ENCODE peak calls at places on chromosome 14, in ten cellular contexts. W is left ventricle myocardium inferior; J is GM12892; C is hepatocyte; R is GM12878; K is activated naive CD4-positive, alpha-beta T cell; A is activated CD8-positive, alpha-beta memory T cell treated with anti-CD3 and anti-CD28 coated beads for 48 hours; Q is activated CD4-positive, CD25-positive, alpha-beta regulatory T cell; F is amniotic stem cell; V is GM10248. Z is an unnamed sample.

GRCh38 chr14:94770815-94771190 is 890 bp upstream of the GSC start:
- DNase-seq in Q (no peak), A (no peak), F (no peak), R (no peak), K (no peak), J (no peak), V (no peak), C (no peak), W (no peak), Z (no peak)

GRCh38 chr14:33509927-33510535 is 440.8 kb downstream of the EGLN3 start:
- DNase-seq in W (no peak), R (no peak), V (no peak), C (no peak), Q (no peak), F (no peak), A (no peak), J (no peak), K (no peak), Z (no peak)

GRCh38 chr14:37411079-37411735 is 183.8 kb downstream of the FOXA1 start:
- DNase-seq in W (no peak), V (no peak), Q (no peak), K (no peak), R (no peak), A (no peak), J (no peak), F (no peak), C (no peak), Z (no peak)

GRCh38 chr14:106209745-106210144 is 683.4 kb downstream of the TMEM121 start:
- DNase-seq in F (no peak), R (no peak), K (no peak), A (no peak), J (no peak), V (no peak), Q (no peak), W (no peak), C (no peak), Z (no peak)

GRCh38 chr14:65686761-65687160 is 274.2 kb downstream of the FUT8 start:
- DNase-seq in R (no peak), F (no peak), A (no peak), Q (no peak), W (no peak), J (no peak), K (no peak), C (no peak), V (no peak), Z (no peak)

GRCh38 chr14:94041551-94042346 is 15.6 kb downstream of the OTUB2 start:
- DNase-seq in W (peak), C (peak), K (no peak), J (no peak), A (no peak), R (no peak), Q (no peak), V (no peak), F (no peak), Z (no peak)

GRCh38 chr14:71692496-71692895 is 239.7 kb upstream of the RGS6 start:
- DNase-seq in C (no peak), W (no peak), R (no peak), Q (no peak), F (no peak), J (no peak), A (no peak), K (no peak), V (no peak), Z (no peak)

GRCh38 chr14:54291491-54292191 is 105.2 kb upstream of the CDKN3 start:
- DNase-seq in Q (no peak), R (no peak), F (no peak), K (no peak), A (no peak), C (no peak), J (no peak), W (no peak), V (no peak), Z (no peak)

GRCh38 chr14:68660495-68660894 is 132.4 kb downstream of the ZFP36L1 start:
- DNase-seq in Q (no peak), W (no peak), V (no peak), K (no peak), A (no peak), F (no peak), R (no peak), J (no peak), C (no peak), Z (no peak)

GRCh38 chr14:72741836-72742681 is 151.8 kb downstream of the DPF3 start:
- DNase-seq in A (no peak), V (no peak), C (no peak), Q (no peak), F (no peak), K (no peak), J (no peak), R (no peak), W (no peak), Z (peak)

GRCh38 chr14:50816419-50817047 is 14.4 kb downstream of the NIN start:
- DNase-seq in A (no peak), R (no peak), C (no peak), W (no peak), V (no peak), K (no peak), J (no peak), Q (no peak), F (no peak), Z (no peak)

GRCh38 chr14:104113631-104114420 is 24.6 kb upstream of the KIF26A start:
- DNase-seq in K (no peak), V (no peak), J (no peak), Q (no peak), R (no peak), W (peak), A (no peak), F (no peak), C (no peak), Z (no peak)

GRCh38 chr14:50001146-50001998 is 108.5 kb downstream of the ARF6 start:
- DNase-seq in V (peak), A (peak), W (no peak), F (no peak), Q (peak), C (peak), J (peak), K (peak), R (no peak), Z (no peak)

GRCh38 chr14:104574978-104575377 is 4.6 kb upstream of the C14orf180 start:
- DNase-seq in R (no peak), V (no peak), Q (no peak), A (no peak), K (no peak), C (no peak), F (no peak), W (no peak), J (no peak), Z (no peak)

GRCh38 chr14:23568600-23569310 is 1.2 kb upstream of the AP1G2 start:
- DNase-seq in F (no peak), V (no peak), Q (no peak), K (no peak), R (no peak), W (no peak), A (no peak), C (no peak), J (no peak), Z (no peak)

GRCh38 chr14:47207636-47208035 is 467.8 kb downstream of the MDGA2 start:
- DNase-seq in Q (no peak), R (no peak), V (no peak), A (no peak), C (no peak), W (no peak), J (no peak), F (no peak), K (no peak), Z (no peak)

GRCh38 chr14:102893452-102893851 is 29.0 kb upstream of the AMN start:
- DNase-seq in R (peak), K (no peak), C (peak), A (no peak), V (no peak), W (peak), J (no peak), Q (no peak), F (peak), Z (no peak)

GRCh38 chr14:96424104-96424989 is 32.4 kb downstream of the AK7 start:
- DNase-seq in V (peak), R (peak), J (peak), C (peak), A (peak), K (no peak), W (no peak), F (peak), Q (no peak), Z (no peak)

GRCh38 chr14:60722836-60723217 is 1.3 kb downstream of the SIX4 start:
- DNase-seq in W (no peak), A (no peak), F (no peak), J (peak), K (no peak), R (no peak), C (peak), Q (no peak), V (peak), Z (no peak)

GRCh38 chr14:99213101-99213500 is 58.9 kb downstream of the BCL11B start:
- DNase-seq in A (no peak), J (no peak), V (no peak), F (no peak), K (no peak), W (no peak), Q (no peak), C (no peak), R (no peak), Z (no peak)

GRCh38 chr14:104048758-104049496 is 36.6 kb upstream of the ASPG start:
- DNase-seq in K (no peak), R (no peak), F (no peak), J (no peak), W (no peak), Q (no peak), A (no peak), V (no peak), C (peak), Z (no peak)

GRCh38 chr14:89303452-89304435 is 113.3 kb downstream of the FOXN3 start:
- DNase-seq in C (peak), W (peak), Q (no peak), V (peak), J (no peak), F (peak), A (no peak), K (no peak), R (peak), Z (no peak)

GRCh38 chr14:25537846-25538455 is 488.0 kb upstream of the STXBP6 start:
- DNase-seq in V (no peak), A (no peak), J (no peak), C (peak), K (no peak), W (no peak), Q (no peak), F (no peak), R (no peak), Z (peak)

GRCh38 chr14:90658541-90658967 is 157.7 kb downstream of the TTC7B start:
- DNase-seq in R (no peak), J (no peak), A (no peak), V (peak), F (peak), W (no peak), K (no peak), Q (no peak), C (no peak), Z (no peak)

GRCh38 chr14:61357118-61357517 is 35.7 kb downstream of the PRKCH start:
- DNase-seq in J (no peak), A (no peak), W (no peak), C (no peak), K (no peak), V (no peak), Q (no peak), R (no peak), F (no peak), Z (no peak)

GRCh38 chr14:26173581-26173980 is 424.3 kb downstream of the NOVA1 start:
- DNase-seq in C (no peak), R (no peak), Q (no peak), F (no peak), K (no peak), W (no peak), J (no peak), V (no peak), A (no peak), Z (no peak)

GRCh38 chr14:35480119-35480769 is 53.7 kb upstream of the INSM2 start:
- DNase-seq in C (no peak), K (no peak), Q (no peak), W (no peak), F (no peak), R (peak), J (no peak), A (no peak), V (peak), Z (no peak)

GRCh38 chr14:39762576-39763401 is 330.6 kb upstream of the FBXO33 start:
- DNase-seq in F (no peak), J (no peak), Q (no peak), V (no peak), C (no peak), A (peak), W (no peak), R (peak), K (no peak), Z (no peak)

GRCh38 chr14:46325777-46326176 is 325.8 kb downstream of the RPL10L start:
- DNase-seq in F (no peak), R (no peak), C (no peak), J (no peak), Q (no peak), V (no peak), W (no peak), K (no peak), A (no peak), Z (no peak)

GRCh38 chr14:83101855-83102254 is 1568.2 kb upstream of the SEL1L start:
- DNase-seq in V (no peak), C (no peak), R (no peak), F (no peak), K (no peak), Q (no peak), J (no peak), W (no peak), A (no peak), Z (no peak)

GRCh38 chr14:98200621-98201020 is 1071.4 kb downstream of the BCL11B start:
- DNase-seq in C (no peak), W (no peak), F (no peak), Q (no peak), V (no peak), A (no peak), R (no peak), J (no peak), K (no peak), Z (no peak)

GRCh38 chr14:64728106-64728505 is 23.9 kb downstream of the PLEKHG3 start:
- DNase-seq in F (no peak), W (peak), C (no peak), J (no peak), R (no peak), V (no peak), A (no peak), Q (no peak), K (no peak), Z (no peak)